ENCODE peak calls at places on chromosomes 6 and 20, in ten cellular contexts. R is activated CD8-positive, alpha-beta memory T cell treated with anti-CD3 and anti-CD28 coated beads, Interleukin-2, amount 10 ng/mL, durations not matched to agents 7 days and 5 days; F is stimulated activated CD4-positive, alpha-beta T cell treated with anti-CD3 and anti-CD28 coated beads, TNF-alpha, amount 100 ng/mL, for 4 hours; N is lung; I is HCEC 1CT; O is hypothalamus; Y is ACHN; M is AG20443; J is NB4; B is ureter. K is an unnamed sample.

GRCh38 chr6:45563092-45563491 is 185.4 kb upstream of the SUPT3H start:
- DNase-seq in N (no peak), I (no peak), J (no peak), B (no peak), O (no peak), M (no peak), Y (no peak), F (no peak), R (no peak), K (peak; percentile 69)

GRCh38 chr20:53657289-53657678 is 63.6 kb upstream of the ZNF217 start:
- DNase-seq in R (no peak), Y (no peak), O (no peak), M (no peak), B (no peak), N (no peak), F (no peak), I (no peak), J (no peak), K (no peak)

GRCh38 chr6:97473979-97474378 is 191.0 kb upstream of the MMS22L start:
- DNase-seq in I (no peak), F (no peak), N (no peak), M (no peak), Y (no peak), B (no peak), O (no peak), J (no peak), R (no peak), K (no peak)

GRCh38 chr6:143673638-143674037 is 4.1 kb upstream of the PHACTR2 start:
- DNase-seq in I (peak; percentile 85), Y (peak; percentile 67), F (no peak), O (no peak), N (no peak), B (peak; percentile 49), M (peak; percentile 81), J (no peak), R (no peak), K (no peak)

GRCh38 chr20:2387180-2387577 is 6.5 kb downstream of the TGM6 start:
- DNase-seq in O (no peak), Y (peak; percentile 38), J (peak; percentile 70), R (peak; percentile 76), M (no peak), I (no peak), B (no peak), N (no peak), F (peak; percentile 12), K (no peak)

GRCh38 chr6:158991017-158991723 is 8.8 kb downstream of the RSPH3 start:
- DNase-seq in O (no peak), M (no peak), B (no peak), J (peak; percentile 44), I (no peak), Y (no peak), R (no peak), N (no peak), F (no peak), K (no peak)

GRCh38 chr6:15628499-15629131 is 34.2 kb downstream of the DTNBP1 start:
- DNase-seq in N (no peak), J (peak; percentile 67), F (peak; percentile 18), M (peak; percentile 82), O (no peak), R (peak; percentile 77), Y (no peak), B (no peak), I (peak; percentile 75), K (no peak)

GRCh38 chr6:56314683-56315523 is 67.5 kb upstream of the COL21A1 start:
- DNase-seq in R (no peak), O (no peak), N (no peak), F (no peak), Y (peak; percentile 45), I (peak; percentile 50), M (peak; percentile 60), B (no peak), J (peak; percentile 47), K (no peak)

K was measured in vagina.